ENCODE peak calls at places on chromosomes 2 and 18, in eight cellular contexts. One of them, this sample, is unnamed.

GRCh38 chr2:100786297-100786658 is 33.7 kb upstream of the NPAS2 start:
- DNase-seq in GDM1: no peak
- DNase-seq in breast epithelium: peak; percentile 91
- DNase-seq in naive thymus-derived CD4-positive, alpha-beta T cell: no peak
- DNase-seq in GM12892: no peak
- DNase-seq in anterior cingulate cortex: peak; percentile 78
- DNase-seq in thyroid gland: peak; percentile 90
- DNase-seq in pancreas: no peak
- DNase-seq in this sample: peak; percentile 47

GRCh38 chr18:24014062-24014985 is at the start of gene TTC39C:
- DNase-seq in GDM1: peak; percentile 57
- DNase-seq in breast epithelium: peak; percentile 46
- DNase-seq in naive thymus-derived CD4-positive, alpha-beta T cell: peak; percentile 74
- DNase-seq in GM12892: peak; percentile 63
- DNase-seq in anterior cingulate cortex: peak; percentile 58
- DNase-seq in thyroid gland: peak; percentile 70
- DNase-seq in pancreas: peak; percentile 86
- DNase-seq in this sample: peak; percentile 53

GRCh38 chr2:126886906-126887280 is 11.8 kb upstream of the TEX51 start:
- DNase-seq in GDM1: no peak
- DNase-seq in breast epithelium: no peak
- DNase-seq in naive thymus-derived CD4-positive, alpha-beta T cell: no peak
- DNase-seq in GM12892: no peak
- DNase-seq in anterior cingulate cortex: no peak
- DNase-seq in thyroid gland: no peak
- DNase-seq in pancreas: no peak
- DNase-seq in this sample: no peak

GRCh38 chr2:69641887-69642708 is 1.4 kb downstream of the AAK1 start:
- DNase-seq in GDM1: no peak
- DNase-seq in breast epithelium: no peak
- DNase-seq in naive thymus-derived CD4-positive, alpha-beta T cell: peak; percentile 34
- DNase-seq in GM12892: no peak
- DNase-seq in anterior cingulate cortex: no peak
- DNase-seq in thyroid gland: no peak
- DNase-seq in pancreas: no peak
- DNase-seq in this sample: no peak

GRCh38 chr2:203650860-203651613 is 55.4 kb upstream of the CD28 start:
- DNase-seq in GDM1: no peak
- DNase-seq in breast epithelium: no peak
- DNase-seq in naive thymus-derived CD4-positive, alpha-beta T cell: peak; percentile 11
- DNase-seq in GM12892: no peak
- DNase-seq in anterior cingulate cortex: peak; percentile 29
- DNase-seq in thyroid gland: peak; percentile 59
- DNase-seq in pancreas: no peak
- DNase-seq in this sample: peak; percentile 79

GRCh38 chr18:293557-293956 is 25.7 kb upstream of the THOC1 start:
- DNase-seq in GDM1: no peak
- DNase-seq in breast epithelium: no peak
- DNase-seq in naive thymus-derived CD4-positive, alpha-beta T cell: no peak
- DNase-seq in GM12892: no peak
- DNase-seq in anterior cingulate cortex: no peak
- DNase-seq in thyroid gland: no peak
- DNase-seq in pancreas: no peak
- DNase-seq in this sample: no peak

GRCh38 chr18:10864722-10865121 is 284.6 kb downstream of the PIEZO2 start:
- DNase-seq in GDM1: no peak
- DNase-seq in breast epithelium: no peak
- DNase-seq in naive thymus-derived CD4-positive, alpha-beta T cell: no peak
- DNase-seq in GM12892: no peak
- DNase-seq in anterior cingulate cortex: no peak
- DNase-seq in thyroid gland: no peak
- DNase-seq in pancreas: no peak
- DNase-seq in this sample: no peak

GRCh38 chr2:137031731-137032130 is 266.4 kb downstream of the THSD7B start:
- DNase-seq in GDM1: no peak
- DNase-seq in breast epithelium: no peak
- DNase-seq in naive thymus-derived CD4-positive, alpha-beta T cell: no peak
- DNase-seq in GM12892: no peak
- DNase-seq in anterior cingulate cortex: no peak
- DNase-seq in thyroid gland: no peak
- DNase-seq in pancreas: no peak
- DNase-seq in this sample: no peak

GRCh38 chr2:866009-866680 is 84.5 kb upstream of the SNTG2 start:
- DNase-seq in GDM1: no peak
- DNase-seq in breast epithelium: no peak
- DNase-seq in naive thymus-derived CD4-positive, alpha-beta T cell: no peak
- DNase-seq in GM12892: no peak
- DNase-seq in anterior cingulate cortex: no peak
- DNase-seq in thyroid gland: no peak
- DNase-seq in pancreas: no peak
- DNase-seq in this sample: no peak

This sample was measured in HT-29.